ENCODE peak calls at places on chromosomes 4 and X, in six cellular contexts. P, S, Q, C, I and J are unnamed samples.
A peak's percentile ranks its signal among the peaks of the same experiment; 100 is the strongest.

GRCh38 chr4:141021397-141022194 is 111.7 kb downstream of the RNF150 start:
- DNase-seq in P (no peak), S (no peak), Q (no peak), C (no peak), I (no peak), J (no peak)

GRCh38 chr4:634599-634985 is 9.2 kb downstream of the PDE6B start:
- DNase-seq in P (no peak), S (no peak), Q (no peak), C (peak; percentile 15), I (no peak), J (no peak)

GRCh38 chr4:82691431-82691830 is 107.2 kb downstream of the SCD5 start:
- DNase-seq in P (no peak), S (no peak), Q (no peak), C (no peak), I (no peak), J (no peak)

GRCh38 chrX:41137589-41137988 is 52.3 kb downstream of the USP9X start:
- DNase-seq in P (no peak), S (peak; percentile 47), Q (no peak), C (no peak), I (no peak), J (peak; percentile 10)

GRCh38 chrX:107565916-107566602 is 62.3 kb upstream of the PRPS1 start:
- DNase-seq in P (peak; percentile 2), S (no peak), Q (no peak), C (no peak), I (peak; percentile 47), J (peak; percentile 9)

GRCh38 chr4:156419080-156419638 is 465.5 kb upstream of the CTSO start:
- DNase-seq in P (no peak), S (no peak), Q (no peak), C (peak; percentile 38), I (no peak), J (no peak)

GRCh38 chr4:6909113-6909969 is at the start of gene TBC1D14:
- DNase-seq in P (peak; percentile 92), S (peak; percentile 91), Q (peak; percentile 94), C (peak; percentile 90), I (no peak), J (peak; percentile 80)

GRCh38 chr4:25172964-25173917 is 13.0 kb upstream of the SEPSECS start:
- DNase-seq in P (peak; percentile 15), S (no peak), Q (peak; percentile 37), C (no peak), I (peak; percentile 96), J (no peak)

GRCh38 chr4:14375816-14376215 is 626.5 kb upstream of the CPEB2 start:
- DNase-seq in P (no peak), S (no peak), Q (no peak), C (no peak), I (no peak), J (no peak)

GRCh38 chr4:140267576-140267975 is 105.9 kb upstream of the SCOC start:
- DNase-seq in P (no peak), S (no peak), Q (no peak), C (peak; percentile 54), I (no peak), J (no peak)

GRCh38 chr4:36138221-36138620 is 106.1 kb downstream of the ARAP2 start:
- DNase-seq in P (no peak), S (no peak), Q (no peak), C (no peak), I (no peak), J (no peak)

GRCh38 chr4:11158971-11159370 is 269.7 kb downstream of the HS3ST1 start:
- DNase-seq in P (no peak), S (no peak), Q (no peak), C (no peak), I (no peak), J (no peak)

GRCh38 chr4:140866492-140867005 is 110.4 kb upstream of the TBC1D9 start:
- DNase-seq in P (no peak), S (no peak), Q (no peak), C (no peak), I (no peak), J (no peak)

GRCh38 chrX:21905976-21906375 is 34.5 kb upstream of the SMS start:
- DNase-seq in P (no peak), S (no peak), Q (no peak), C (no peak), I (no peak), J (no peak)

GRCh38 chr4:99321241-99322191 is at the start of gene ADH1B:
- DNase-seq in P (no peak), S (no peak), Q (no peak), C (no peak), I (no peak), J (no peak)

GRCh38 chr4:5930456-5930855 is 37.6 kb upstream of the CRMP1 start:
- DNase-seq in P (no peak), S (no peak), Q (no peak), C (no peak), I (no peak), J (no peak)

GRCh38 chrX:99301990-99302389 is 1108.1 kb downstream of the PCDH19 start:
- DNase-seq in P (peak; percentile 4), S (no peak), Q (no peak), C (no peak), I (no peak), J (peak; percentile 25)

GRCh38 chr4:38385286-38386010 is 278.6 kb upstream of the KLF3 start:
- DNase-seq in P (no peak), S (no peak), Q (no peak), C (peak; percentile 81), I (no peak), J (no peak)

GRCh38 chrX:6959006-6959405 is 188.5 kb upstream of the STS start:
- DNase-seq in P (no peak), S (no peak), Q (no peak), C (no peak), I (no peak), J (no peak)

GRCh38 chr4:140095694-140096482 is 58.1 kb downstream of the MAML3 start:
- DNase-seq in P (no peak), S (peak; percentile 88), Q (peak; percentile 56), C (no peak), I (peak; percentile 87), J (peak; percentile 60)

GRCh38 chrX:40101430-40101802 is 3.7 kb upstream of the BCOR start:
- DNase-seq in P (no peak), S (no peak), Q (no peak), C (no peak), I (no peak), J (no peak)

GRCh38 chrX:12370444-12371089 is 232.3 kb downstream of the FRMPD4 start:
- DNase-seq in P (no peak), S (no peak), Q (no peak), C (no peak), I (no peak), J (no peak)

GRCh38 chr4:147425019-147425418 is 55.9 kb upstream of the EDNRA start:
- DNase-seq in P (no peak), S (no peak), Q (no peak), C (no peak), I (no peak), J (no peak)

GRCh38 chr4:156442961-156443360 is 489.3 kb upstream of the CTSO start:
- DNase-seq in P (no peak), S (no peak), Q (no peak), C (no peak), I (no peak), J (no peak)

GRCh38 chrX:23118890-23119527 is 119.2 kb downstream of the DDX53 start:
- DNase-seq in P (no peak), S (no peak), Q (no peak), C (no peak), I (no peak), J (no peak)

GRCh38 chr4:24914460-24914859 is 1.6 kb upstream of the CCDC149 start:
- DNase-seq in P (no peak), S (no peak), Q (no peak), C (no peak), I (no peak), J (no peak)

GRCh38 chr4:48109413-48110263 is 24.4 kb downstream of the TXK start:
- DNase-seq in P (peak; percentile 71), S (peak; percentile 68), Q (no peak), C (no peak), I (peak; percentile 34), J (peak; percentile 59)

DNA sequence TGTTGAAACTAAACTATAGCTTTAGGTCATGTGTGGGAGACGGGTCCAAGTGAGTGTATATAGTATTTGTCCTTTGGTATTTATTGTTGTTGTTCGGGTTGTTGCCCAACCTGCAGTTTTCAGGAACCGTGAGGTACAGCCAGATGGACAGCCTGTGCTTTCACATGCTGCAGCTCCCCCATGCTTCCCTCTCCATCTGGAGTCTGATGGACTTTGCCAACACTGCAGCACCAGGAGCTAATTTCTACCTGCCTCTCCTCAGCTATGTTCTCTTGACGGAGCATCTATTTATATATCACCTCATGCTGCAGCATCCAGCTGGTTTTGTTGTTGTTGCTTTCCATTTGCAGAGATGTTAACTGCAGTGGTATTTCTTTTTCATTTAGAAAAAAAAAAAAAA is 80.1 kb downstream of the TLL1 start:
- DNase-seq in P (no peak), S (no peak), Q (no peak), C (no peak), I (no peak), J (no peak)
- H3K4me3 ChIP-seq in P (no peak overlapping the region), S (no peak overlapping the region), Q (no peak overlapping the region), C (no peak overlapping the region), I (no peak overlapping the region), J (no peak overlapping the region)

GRCh38 chr4:3352505-3352904 is 59.7 kb downstream of the RGS12 start:
- DNase-seq in P (no peak), S (no peak), Q (no peak), C (no peak), I (no peak), J (no peak)
- H3K4me3 ChIP-seq in P (no peak overlapping the region), S (no peak overlapping the region), Q (no peak overlapping the region), C (no peak overlapping the region), I (no peak overlapping the region), J (no peak overlapping the region)

DNA sequence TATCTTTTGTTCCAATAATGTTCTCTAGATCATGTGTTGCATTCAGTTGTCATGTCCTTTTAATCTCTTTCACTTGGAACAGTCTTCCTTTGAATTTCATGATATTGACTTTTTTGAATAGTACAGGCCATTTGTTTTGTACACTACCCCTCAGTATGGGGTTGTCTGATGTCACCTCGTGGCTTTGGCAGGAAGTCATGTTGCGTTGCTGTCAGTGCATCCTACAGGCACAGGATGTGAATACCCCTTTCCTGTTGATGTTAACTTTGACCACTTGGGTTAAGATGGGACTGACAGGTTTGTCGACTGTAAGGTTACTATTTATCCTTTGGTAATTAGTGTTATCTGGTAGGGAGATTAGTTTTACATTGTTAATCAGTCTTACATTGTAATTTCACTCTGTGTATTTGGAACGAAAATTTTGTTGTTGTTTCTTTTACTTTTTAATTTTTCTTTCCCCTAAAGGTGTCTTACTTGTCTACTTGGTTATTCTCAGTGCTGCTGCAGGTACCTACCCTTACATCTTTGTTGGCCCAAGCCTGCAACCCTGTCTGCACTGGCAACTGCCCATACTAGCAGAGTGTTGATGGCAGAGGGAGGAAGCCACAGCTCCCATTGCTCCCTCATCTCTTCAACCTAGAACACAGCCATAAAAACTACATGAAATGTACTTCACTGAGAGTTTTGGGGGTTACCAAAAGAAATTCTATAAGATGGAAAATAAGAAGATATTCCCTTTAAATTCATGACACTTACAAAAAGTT is 14.7 kb upstream of the ATP8A1 start:
- DNase-seq in P (peak; percentile 57), S (peak; percentile 84), Q (no peak), C (no peak), I (no peak), J (peak; percentile 55)
- H3K4me3 ChIP-seq in P (no peak overlapping the region), S (peak overlapping the region; percentile 67), Q (no peak overlapping the region), C (no peak overlapping the region), I (no peak overlapping the region), J (no peak overlapping the region)

DNA sequence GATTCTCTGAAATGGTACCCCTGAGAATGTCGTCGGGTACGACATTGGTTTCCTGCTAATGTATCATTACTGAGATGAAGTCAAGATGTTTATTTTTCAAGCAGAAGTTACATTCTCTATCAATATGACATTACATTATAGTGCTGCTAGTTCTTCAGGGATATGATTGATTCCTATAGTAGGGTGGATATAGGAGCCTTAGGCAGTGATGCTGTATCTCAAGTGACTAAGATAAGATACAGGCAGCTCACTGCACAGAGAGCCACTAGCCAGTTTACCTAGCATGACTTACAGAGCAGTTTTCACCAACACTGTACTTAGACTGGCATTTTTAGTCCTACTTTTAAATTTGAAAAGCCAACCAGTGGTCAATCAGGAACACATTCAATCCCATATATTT is 154.9 kb downstream of the FANCB start:
- DNase-seq in P (no peak), S (no peak), Q (no peak), C (no peak), I (no peak), J (no peak)
- H3K4me3 ChIP-seq in P (no peak overlapping the region), S (no peak overlapping the region), Q (no peak overlapping the region), C (no peak overlapping the region), I (no peak overlapping the region), J (no peak overlapping the region)